ENCODE peak calls at places on chromosomes 13 and 19, in nine cellular contexts. R is testis, U is IMR-90, O is heart left ventricle, L is left ventricle myocardium inferior, T is adrenal gland, S is fibroblast of lung, J is cardiac muscle cell, N is neural progenitor cell. G is an unnamed sample.

GRCh38 chr19:10552596-10553053 is 8.9 kb downstream of the ATG4D start:
- DNase-seq in U (no peak), S (peak; percentile 19), T (no peak), N (no peak), L (no peak), O (no peak), J (no peak), R (peak; percentile 68), G (peak; percentile 93)

GRCh38 chr13:43988302-43988701 is 108.6 kb downstream of the LACC1 start:
- DNase-seq in O (no peak), U (no peak), N (no peak), J (no peak), T (no peak), R (no peak), S (peak; percentile 55), L (no peak), G (no peak)

GRCh38 chr13:102131246-102131645 is 270.6 kb downstream of the FGF14 start:
- DNase-seq in L (no peak), N (no peak), T (no peak), R (no peak), J (no peak), O (no peak), S (no peak), U (no peak), G (no peak)

GRCh38 chr13:102580552-102581169 is 16.1 kb upstream of the TPP2 start:
- DNase-seq in S (peak; percentile 49), O (no peak), J (peak; percentile 66), R (peak; percentile 42), N (peak; percentile 73), L (no peak), T (no peak), U (peak; percentile 80), G (peak; percentile 31)

GRCh38 chr19:792361-792885 is 4.8 kb upstream of the PTBP1 start:
- DNase-seq in J (no peak), T (no peak), O (no peak), R (no peak), U (no peak), N (no peak), L (no peak), S (no peak), G (peak; percentile 52)

GRCh38 chr19:13103961-13104847 is 1.5 kb upstream of the LYL1 start:
- DNase-seq in T (no peak), O (peak; percentile 83), N (peak; percentile 64), S (no peak), L (peak; percentile 79), J (peak; percentile 28), R (peak; percentile 46), U (no peak), G (peak; percentile 97)

GRCh38 chr13:68908879-68909278 is 1198.7 kb upstream of the ATXN8OS start:
- DNase-seq in L (no peak), S (no peak), T (no peak), J (no peak), N (no peak), U (no peak), R (no peak), O (no peak), G (no peak)

GRCh38 chr19:27733551-27734266 is 1479.2 kb downstream of the UQCRFS1 start:
- DNase-seq in N (no peak), R (no peak), O (no peak), U (no peak), L (no peak), J (no peak), S (peak; percentile 28), T (no peak), G (no peak)

GRCh38 chr19:44755219-44755618 is 6.7 kb downstream of the BCL3 start:
- DNase-seq in L (no peak), U (no peak), J (no peak), N (no peak), S (no peak), O (no peak), R (no peak), T (peak; percentile 55), G (peak; percentile 32)
- H3K4me3 ChIP-seq in L (peak overlapping the region; percentile 73), U (no peak overlapping the region), J (no peak overlapping the region), N (no peak overlapping the region), S (no peak overlapping the region), O (peak overlapping the region; percentile 56), R (no peak overlapping the region), T (no peak overlapping the region), G (no peak overlapping the region)

GRCh38 chr19:32351807-32352630 is 6.6 kb downstream of the ZNF507 start:
- DNase-seq in L (no peak), R (no peak), O (no peak), U (peak; percentile 69), N (no peak), S (peak; percentile 70), T (no peak), J (no peak), G (no peak)

GRCh38 chr19:32357720-32358119 is 12.3 kb downstream of the ZNF507 start:
- DNase-seq in O (no peak), U (no peak), T (no peak), R (no peak), J (no peak), S (no peak), L (no peak), N (no peak), G (no peak)

GRCh38 chr19:32350492-32350891 is 5.1 kb downstream of the ZNF507 start:
- DNase-seq in S (no peak), J (no peak), L (no peak), U (no peak), R (no peak), T (no peak), O (no peak), N (no peak), G (no peak)

GRCh38 chr19:32355309-32355708 is 9.9 kb downstream of the ZNF507 start:
- DNase-seq in S (no peak), T (no peak), O (no peak), L (no peak), J (no peak), N (no peak), U (no peak), R (no peak), G (no peak)

DNA sequence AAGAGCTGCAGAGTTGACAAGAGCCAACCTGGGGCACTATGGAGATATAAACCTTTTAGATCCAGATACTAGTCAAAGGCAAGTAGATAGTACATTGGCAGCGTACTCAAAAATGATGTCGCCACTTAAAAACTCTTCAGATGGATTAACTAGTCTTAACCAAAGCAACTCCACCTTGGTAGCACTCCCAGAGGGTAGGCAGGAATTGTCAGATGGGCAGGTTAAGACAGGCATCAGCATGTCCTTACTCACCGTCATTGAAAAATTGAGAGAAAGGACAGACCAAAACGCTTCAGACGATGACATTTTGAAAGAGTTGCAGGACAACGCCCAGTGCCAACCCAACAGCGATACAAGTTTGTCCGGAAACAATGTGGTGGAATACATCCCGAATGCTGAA is 8.9 kb downstream of the ZNF507 start:
- DNase-seq in J (no peak), U (no peak), O (no peak), R (no peak), N (no peak), T (no peak), L (no peak), S (no peak), G (no peak)
- H3K36me3 ChIP-seq in J (peaks cover 52% of the 10 kb centered on the region), U (peaks cover 39% of the 10 kb centered on the region), O (peaks cover 2% of the 10 kb centered on the region), R (no peaks in the 10 kb centered on the region), N (peaks cover 11% of the 10 kb centered on the region), T (no peaks in the 10 kb centered on the region), L (peaks cover 80% of the 10 kb centered on the region), S (peaks cover 18% of the 10 kb centered on the region), G (peaks cover 32% of the 10 kb centered on the region)

DNA sequence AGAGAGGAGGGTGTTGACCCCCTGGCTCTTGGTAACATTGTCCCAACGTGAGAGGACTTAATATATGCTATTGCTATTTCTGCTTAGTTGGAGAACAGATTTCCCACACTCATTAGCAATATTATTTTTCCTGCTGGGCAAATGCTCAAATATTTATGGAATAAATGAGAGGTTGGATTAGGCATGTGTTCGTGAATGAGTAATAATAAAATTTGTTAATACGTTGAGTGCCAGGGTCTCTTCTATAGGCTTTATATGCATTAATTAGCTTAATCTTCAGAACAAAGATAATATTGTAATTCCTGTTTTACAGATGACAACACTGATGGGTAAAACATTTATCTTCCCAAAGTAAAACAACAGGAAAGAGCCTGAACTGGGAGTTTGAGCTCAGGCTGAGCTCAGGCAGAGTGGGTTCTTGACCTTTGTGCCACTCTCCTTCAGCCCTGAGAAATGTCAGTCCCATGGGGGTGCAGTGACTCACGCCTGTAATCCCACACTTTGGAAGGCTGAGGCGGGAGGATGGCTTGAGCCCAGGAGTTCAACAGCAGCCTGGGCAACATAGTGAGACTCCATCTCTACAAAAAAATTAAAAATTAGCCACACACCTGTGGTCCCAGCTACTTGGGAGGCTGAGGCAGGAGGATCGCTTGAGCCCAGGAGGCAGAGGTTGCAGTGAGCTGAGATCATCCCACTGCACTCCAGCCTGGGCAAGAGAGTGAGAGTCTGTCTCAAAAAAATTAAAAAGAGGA is 1.2 kb downstream of the ZNF233 start:
- DNase-seq in U (no peak), L (no peak), J (no peak), S (no peak), T (no peak), O (no peak), N (no peak), R (no peak), G (no peak)
- H3K4me3 ChIP-seq in U (no peak overlapping the region), L (peak overlapping the region; percentile 69), J (peak overlapping the region; percentile 45), S (peak overlapping the region; percentile 80), T (no peak overlapping the region), O (no peak overlapping the region), N (peak overlapping the region; percentile 80), R (no peak overlapping the region), G (no peak overlapping the region)

GRCh38 chr19:2043269-2043641 is 7.8 kb downstream of the MKNK2 start:
- DNase-seq in U (no peak), R (no peak), S (no peak), N (peak; percentile 5), O (no peak), T (no peak), J (no peak), L (no peak), G (no peak)

GRCh38 chr19:2043864-2044708 is 7.0 kb downstream of the MKNK2 start:
- DNase-seq in N (peak; percentile 16), L (no peak), S (no peak), T (no peak), O (no peak), J (no peak), U (no peak), R (no peak), G (peak; percentile 76)

GRCh38 chr19:2045501-2046045 is 5.5 kb downstream of the MKNK2 start:
- DNase-seq in N (no peak), O (no peak), L (no peak), S (no peak), J (no peak), T (no peak), R (no peak), U (no peak), G (peak; percentile 57)

GRCh38 chr19:2046046-2046907 is 4.8 kb downstream of the MKNK2 start:
- DNase-seq in U (no peak), J (no peak), L (no peak), N (peak; percentile 3), S (no peak), O (no peak), T (no peak), R (no peak), G (peak; percentile 52)

DNA sequence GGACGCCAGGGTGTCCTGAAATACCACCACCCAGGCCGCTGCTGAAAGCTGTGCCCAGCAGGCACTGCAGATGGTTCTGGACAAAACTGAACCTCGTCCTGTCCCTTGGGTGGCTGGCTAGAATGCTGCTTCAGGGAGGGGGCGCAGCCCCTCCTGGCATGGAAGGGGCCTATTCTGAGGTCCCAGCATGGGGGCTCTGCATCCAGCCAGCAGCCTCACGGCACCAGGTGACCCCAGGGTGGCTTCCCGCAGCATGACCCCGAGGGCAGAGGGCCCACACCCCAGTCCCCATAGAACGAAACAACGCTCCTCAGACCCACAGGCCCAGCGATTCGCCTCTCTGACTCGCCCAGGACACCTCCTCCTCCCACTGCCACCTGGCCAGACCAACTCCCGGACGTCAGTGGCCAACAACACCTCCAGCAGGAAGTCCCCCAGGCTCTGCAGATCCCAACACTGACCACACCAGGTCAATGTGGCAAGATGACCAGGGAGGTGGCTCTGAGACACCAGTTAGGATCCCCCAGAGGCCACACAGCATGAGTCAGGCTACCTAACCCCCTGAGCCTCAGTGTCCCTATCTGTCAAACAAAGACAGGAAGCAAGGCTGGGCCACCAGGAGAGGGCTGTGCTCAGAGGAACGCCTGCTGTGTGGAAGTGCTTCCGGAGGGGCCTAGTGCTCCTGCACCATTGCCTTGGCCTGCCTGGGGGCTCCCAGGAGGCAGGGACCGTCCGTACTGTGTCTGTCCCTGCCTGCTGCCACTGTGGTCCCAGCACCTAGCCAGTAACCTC is 6.1 kb downstream of the MKNK2 start:
- DNase-seq in N (no peak), U (no peak), S (no peak), R (no peak), J (no peak), O (no peak), L (no peak), T (no peak), G (peak; percentile 56)
- H3K36me3 ChIP-seq in N (no peaks in the 10 kb centered on the region), U (peaks cover 50% of the 10 kb centered on the region), S (peaks cover 45% of the 10 kb centered on the region), R (no peaks in the 10 kb centered on the region), J (no peaks in the 10 kb centered on the region), O (no peaks in the 10 kb centered on the region), L (peaks cover 77% of the 10 kb centered on the region), T (no peaks in the 10 kb centered on the region), G (peaks cover 12% of the 10 kb centered on the region)

G was measured in H7.